ENCODE peak calls at places on chromosomes 4 and X, in eight cellular contexts. B is fibroblast of mammary gland; I is GM13977; Z is occipital lobe; P is stimulated activated CD8-positive, alpha-beta memory T cell treated with anti-CD3 and anti-CD28 coated beads, Interleukin-4, amount 100 ng/mL, for 4 hours; N is T-helper 1 cell; S is left ventricle myocardium inferior; O is fibroblast of pulmonary artery. E is an unnamed sample.

GRCh38 chr4:144646523-144647094 is 653 bp downstream of the HHIP start:
- DNase-seq in B (no peak), I (peak), Z (peak), P (no peak), N (no peak), S (no peak), O (peak), E (no peak)

GRCh38 chr4:168511780-168512467 is 15.1 kb downstream of the PALLD start:
- DNase-seq in B (no peak), I (no peak), Z (no peak), P (peak), N (peak), S (no peak), O (no peak), E (no peak)

GRCh38 chr4:6331018-6331417 is 61.4 kb downstream of the WFS1 start:
- DNase-seq in B (peak), I (peak), Z (no peak), P (no peak), N (no peak), S (no peak), O (peak), E (no peak)

GRCh38 chr4:153068751-153069150 is 132.6 kb downstream of the FHDC1 start:
- DNase-seq in B (no peak), I (no peak), Z (no peak), P (no peak), N (no peak), S (no peak), O (no peak), E (no peak)

GRCh38 chr4:33930497-33930896 is 2313.8 kb downstream of the ARAP2 start:
- DNase-seq in B (peak), I (no peak), Z (no peak), P (no peak), N (no peak), S (no peak), O (peak), E (no peak)

GRCh38 chr4:81504685-81505598 is 33.2 kb upstream of the RASGEF1B start:
- DNase-seq in B (peak), I (no peak), Z (no peak), P (peak), N (peak), S (peak), O (no peak), E (no peak)

GRCh38 chr4:14719053-14719452 is 283.2 kb upstream of the CPEB2 start:
- DNase-seq in B (peak), I (no peak), Z (no peak), P (no peak), N (no peak), S (no peak), O (peak), E (no peak)

GRCh38 chr4:128228021-128228571 is 59.5 kb downstream of the PGRMC2 start:
- DNase-seq in B (no peak), I (no peak), Z (no peak), P (no peak), N (no peak), S (no peak), O (no peak), E (no peak)

GRCh38 chr4:126533176-126533575 is 1099.6 kb upstream of the INTU start:
- DNase-seq in B (peak), I (no peak), Z (no peak), P (no peak), N (no peak), S (no peak), O (peak), E (no peak)

GRCh38 chr4:136484996-136485395 is 1047.3 kb downstream of the PCDH18 start:
- DNase-seq in B (no peak), I (no peak), Z (no peak), P (no peak), N (no peak), S (no peak), O (peak), E (no peak)

GRCh38 chrX:154734101-154734781 is 16.6 kb downstream of the GAB3 start:
- DNase-seq in B (peak), I (no peak), Z (no peak), P (no peak), N (peak), S (no peak), O (peak), E (no peak)

GRCh38 chrX:8988456-8988855 is 45.5 kb downstream of the FAM9B start:
- DNase-seq in B (peak), I (no peak), Z (no peak), P (no peak), N (no peak), S (peak), O (peak), E (no peak)

GRCh38 chr4:82774711-82775171 is 23.9 kb downstream of the SCD5 start:
- DNase-seq in B (peak), I (no peak), Z (peak), P (no peak), N (no peak), S (no peak), O (no peak), E (no peak)

GRCh38 chr4:186820371-186820990 is 96.8 kb upstream of the FAT1 start:
- DNase-seq in B (peak), I (no peak), Z (no peak), P (no peak), N (no peak), S (peak), O (peak), E (no peak)

GRCh38 chr4:2722033-2722432 is 34.1 kb downstream of the TNIP2 start:
- DNase-seq in B (no peak), I (no peak), Z (no peak), P (no peak), N (no peak), S (no peak), O (no peak), E (no peak)

GRCh38 chrX:136528645-136529315 is 3.2 kb upstream of the VGLL1 start:
- DNase-seq in B (peak), I (no peak), Z (no peak), P (no peak), N (no peak), S (no peak), O (no peak), E (no peak)

GRCh38 chr4:111326450-111326849 is 703.6 kb upstream of the PITX2 start:
- DNase-seq in B (no peak), I (no peak), Z (no peak), P (no peak), N (no peak), S (no peak), O (no peak), E (no peak)

GRCh38 chr4:156933633-156934258 is 37.9 kb downstream of the PDGFC start:
- DNase-seq in B (peak), I (no peak), Z (no peak), P (no peak), N (no peak), S (no peak), O (peak), E (no peak)

GRCh38 chr4:116702949-116703348 is 382.4 kb downstream of the TRAM1L1 start:
- DNase-seq in B (no peak), I (no peak), Z (no peak), P (no peak), N (no peak), S (no peak), O (no peak), E (no peak)

GRCh38 chr4:176726803-176727202 is 65.9 kb downstream of the VEGFC start:
- DNase-seq in B (peak), I (no peak), Z (no peak), P (no peak), N (no peak), S (no peak), O (peak), E (no peak)

GRCh38 chr4:182297659-182298058 is 54.5 kb downstream of the TENM3 start:
- DNase-seq in B (peak), I (no peak), Z (no peak), P (no peak), N (no peak), S (no peak), O (peak), E (no peak)